ENCODE peak calls at places on chromosomes 6 and 20, in ten cellular contexts. One of them, this sample, is unnamed.
A peak's percentile ranks its signal among the peaks of the same experiment; 100 is the strongest.

GRCh38 chr20:48574383-48574782 is 253.4 kb downstream of the PREX1 start:
- DNase-seq in NCI-H1105 treated with DMSO at 0.1 percent for 48 hours: no peak
- DNase-seq in GM20000: no peak
- DNase-seq in lower lobe of right lung: no peak
- DNase-seq in effector memory CD4-positive, alpha-beta T cell: no peak
- DNase-seq in CD8-positive, alpha-beta T cell: no peak
- DNase-seq in iris pigment epithelial cell: no peak
- DNase-seq in heart left ventricle: no peak
- DNase-seq in OCI-LY7: peak; percentile 19
- DNase-seq in colonic mucosa: no peak
- DNase-seq in this sample: no peak

GRCh38 chr6:501891-502601 is 110.5 kb downstream of the IRF4 start:
- DNase-seq in GM20000: peak; percentile 51
- DNase-seq in colonic mucosa: no peak
- DNase-seq in NCI-H1105 treated with DMSO at 0.1 percent for 48 hours: no peak
- DNase-seq in heart left ventricle: no peak
- DNase-seq in iris pigment epithelial cell: no peak
- DNase-seq in lower lobe of right lung: no peak
- DNase-seq in CD8-positive, alpha-beta T cell: peak; percentile 39
- DNase-seq in OCI-LY7: no peak
- DNase-seq in effector memory CD4-positive, alpha-beta T cell: peak; percentile 26
- DNase-seq in this sample: no peak

GRCh38 chr6:111602481-111603404 is 2.9 kb downstream of the TRAF3IP2 start:
- DNase-seq in lower lobe of right lung: no peak
- DNase-seq in effector memory CD4-positive, alpha-beta T cell: no peak
- DNase-seq in GM20000: no peak
- DNase-seq in OCI-LY7: no peak
- DNase-seq in heart left ventricle: peak; percentile 85
- DNase-seq in colonic mucosa: peak; percentile 56
- DNase-seq in CD8-positive, alpha-beta T cell: no peak
- DNase-seq in NCI-H1105 treated with DMSO at 0.1 percent for 48 hours: no peak
- DNase-seq in iris pigment epithelial cell: peak; percentile 46
- DNase-seq in this sample: peak; percentile 38

GRCh38 chr6:2008383-2008976 is 236.9 kb downstream of the GMDS start:
- DNase-seq in lower lobe of right lung: no peak
- DNase-seq in iris pigment epithelial cell: peak; percentile 28
- DNase-seq in GM20000: no peak
- DNase-seq in heart left ventricle: no peak
- DNase-seq in NCI-H1105 treated with DMSO at 0.1 percent for 48 hours: no peak
- DNase-seq in CD8-positive, alpha-beta T cell: no peak
- DNase-seq in effector memory CD4-positive, alpha-beta T cell: no peak
- DNase-seq in OCI-LY7: no peak
- DNase-seq in colonic mucosa: no peak
- DNase-seq in this sample: no peak

GRCh38 chr6:26415791-26416190 is 13.7 kb downstream of the BTN3A1 start:
- DNase-seq in effector memory CD4-positive, alpha-beta T cell: no peak
- DNase-seq in iris pigment epithelial cell: no peak
- DNase-seq in lower lobe of right lung: no peak
- DNase-seq in colonic mucosa: no peak
- DNase-seq in GM20000: no peak
- DNase-seq in heart left ventricle: no peak
- DNase-seq in OCI-LY7: no peak
- DNase-seq in NCI-H1105 treated with DMSO at 0.1 percent for 48 hours: no peak
- DNase-seq in CD8-positive, alpha-beta T cell: no peak
- DNase-seq in this sample: no peak

GRCh38 chr6:56359201-56359899 is 112.0 kb upstream of the COL21A1 start:
- DNase-seq in OCI-LY7: peak; percentile 68
- DNase-seq in CD8-positive, alpha-beta T cell: peak; percentile 46
- DNase-seq in colonic mucosa: peak; percentile 69
- DNase-seq in iris pigment epithelial cell: peak; percentile 67
- DNase-seq in NCI-H1105 treated with DMSO at 0.1 percent for 48 hours: peak; percentile 76
- DNase-seq in GM20000: peak; percentile 65
- DNase-seq in lower lobe of right lung: no peak
- DNase-seq in heart left ventricle: peak; percentile 36
- DNase-seq in effector memory CD4-positive, alpha-beta T cell: peak; percentile 8
- DNase-seq in this sample: peak; percentile 73

GRCh38 chr6:5128351-5128750 is 43.2 kb downstream of the PPP1R3G start:
- DNase-seq in iris pigment epithelial cell: no peak
- DNase-seq in heart left ventricle: no peak
- DNase-seq in effector memory CD4-positive, alpha-beta T cell: no peak
- DNase-seq in OCI-LY7: no peak
- DNase-seq in lower lobe of right lung: no peak
- DNase-seq in colonic mucosa: no peak
- DNase-seq in CD8-positive, alpha-beta T cell: no peak
- DNase-seq in GM20000: no peak
- DNase-seq in NCI-H1105 treated with DMSO at 0.1 percent for 48 hours: no peak
- DNase-seq in this sample: no peak

GRCh38 chr6:150549007-150549406 is 50.7 kb upstream of the PLEKHG1 start:
- DNase-seq in heart left ventricle: no peak
- DNase-seq in colonic mucosa: no peak
- DNase-seq in iris pigment epithelial cell: no peak
- DNase-seq in CD8-positive, alpha-beta T cell: no peak
- DNase-seq in OCI-LY7: peak; percentile 6
- DNase-seq in NCI-H1105 treated with DMSO at 0.1 percent for 48 hours: no peak
- DNase-seq in lower lobe of right lung: no peak
- DNase-seq in GM20000: no peak
- DNase-seq in effector memory CD4-positive, alpha-beta T cell: no peak
- DNase-seq in this sample: no peak

GRCh38 chr6:167044696-167045095 is 45.5 kb downstream of the CEP43 start:
- DNase-seq in OCI-LY7: no peak
- DNase-seq in iris pigment epithelial cell: no peak
- DNase-seq in lower lobe of right lung: no peak
- DNase-seq in NCI-H1105 treated with DMSO at 0.1 percent for 48 hours: no peak
- DNase-seq in GM20000: no peak
- DNase-seq in colonic mucosa: no peak
- DNase-seq in effector memory CD4-positive, alpha-beta T cell: no peak
- DNase-seq in CD8-positive, alpha-beta T cell: no peak
- DNase-seq in heart left ventricle: no peak
- DNase-seq in this sample: no peak

GRCh38 chr20:35695245-35695749 is 3.9 kb downstream of the NFS1 start:
- DNase-seq in GM20000: no peak
- DNase-seq in OCI-LY7: no peak
- DNase-seq in NCI-H1105 treated with DMSO at 0.1 percent for 48 hours: no peak
- DNase-seq in lower lobe of right lung: no peak
- DNase-seq in CD8-positive, alpha-beta T cell: no peak
- DNase-seq in colonic mucosa: no peak
- DNase-seq in heart left ventricle: no peak
- DNase-seq in iris pigment epithelial cell: no peak
- DNase-seq in effector memory CD4-positive, alpha-beta T cell: no peak
- DNase-seq in this sample: no peak

GRCh38 chr20:10521068-10521834 is 86.1 kb downstream of the SLX4IP start:
- DNase-seq in heart left ventricle: no peak
- DNase-seq in colonic mucosa: no peak
- DNase-seq in lower lobe of right lung: no peak
- DNase-seq in iris pigment epithelial cell: peak; percentile 91
- DNase-seq in effector memory CD4-positive, alpha-beta T cell: no peak
- DNase-seq in NCI-H1105 treated with DMSO at 0.1 percent for 48 hours: no peak
- DNase-seq in CD8-positive, alpha-beta T cell: no peak
- DNase-seq in GM20000: no peak
- DNase-seq in OCI-LY7: no peak
- DNase-seq in this sample: no peak

GRCh38 chr6:88982720-88983119 is 19.3 kb upstream of the RNGTT start:
- DNase-seq in CD8-positive, alpha-beta T cell: peak; percentile 22
- DNase-seq in OCI-LY7: peak; percentile 72
- DNase-seq in iris pigment epithelial cell: peak; percentile 80
- DNase-seq in lower lobe of right lung: no peak
- DNase-seq in GM20000: peak; percentile 56
- DNase-seq in effector memory CD4-positive, alpha-beta T cell: no peak
- DNase-seq in NCI-H1105 treated with DMSO at 0.1 percent for 48 hours: peak; percentile 68
- DNase-seq in colonic mucosa: no peak
- DNase-seq in heart left ventricle: peak; percentile 42
- DNase-seq in this sample: peak; percentile 74

GRCh38 chr6:71420693-71421328 is 132.2 kb downstream of the OGFRL1 start:
- DNase-seq in colonic mucosa: peak; percentile 85
- DNase-seq in lower lobe of right lung: peak; percentile 95
- DNase-seq in heart left ventricle: peak; percentile 98
- DNase-seq in iris pigment epithelial cell: peak; percentile 98
- DNase-seq in OCI-LY7: no peak
- DNase-seq in NCI-H1105 treated with DMSO at 0.1 percent for 48 hours: peak; percentile 95
- DNase-seq in effector memory CD4-positive, alpha-beta T cell: no peak
- DNase-seq in GM20000: peak; percentile 42
- DNase-seq in CD8-positive, alpha-beta T cell: no peak
- DNase-seq in this sample: peak; percentile 82